ENCODE peak calls at places on chromosomes 4 and X, in seven cellular contexts. I is Daoy; K is NCI-H460; F is EH; M is GM12865; G is stimulated activated naive CD8-positive, alpha-beta T cell treated with anti-CD3 and anti-CD28 coated beads, Interleukin-15, amount 100 ng/mL, for 72 hours; B is posterior vena cava. T is an unnamed sample.

GRCh38 chrX:10726647-10727046 is 106.3 kb upstream of the MID1 start:
- DNase-seq in I (peak), K (no peak), F (peak), M (no peak), G (no peak), B (no peak), T (peak)

GRCh38 chr4:40409835-40410234 is 74.7 kb downstream of the CHRNA9 start:
- DNase-seq in I (no peak), K (no peak), F (peak), M (no peak), G (no peak), B (no peak), T (peak)

GRCh38 chr4:179755322-179755721 is 2313.1 kb upstream of the AGA start:
- DNase-seq in I (no peak), K (peak), F (no peak), M (no peak), G (no peak), B (no peak), T (no peak)

GRCh38 chrX:78140206-78140605 is 756 bp upstream of the TAF9B start:
- DNase-seq in I (no peak), K (no peak), F (no peak), M (no peak), G (no peak), B (no peak), T (no peak)

GRCh38 chrX:39497717-39498265 is 600.0 kb downstream of the BCOR start:
- DNase-seq in I (no peak), K (no peak), F (no peak), M (no peak), G (no peak), B (no peak), T (no peak)

GRCh38 chrX:113384628-113385027 is 544.0 kb upstream of the AMOT start:
- DNase-seq in I (no peak), K (peak), F (peak), M (no peak), G (no peak), B (no peak), T (no peak)

GRCh38 chr4:26885912-26886274 is 25.3 kb downstream of the STIM2 start:
- DNase-seq in I (peak), K (no peak), F (no peak), M (peak), G (no peak), B (no peak), T (no peak)

GRCh38 chrX:21745756-21746155 is 12.2 kb downstream of the SMPX start:
- DNase-seq in I (no peak), K (peak), F (peak), M (peak), G (no peak), B (no peak), T (no peak)

GRCh38 chrX:110675866-110676265 is 119.8 kb downstream of the CHRDL1 start:
- DNase-seq in I (no peak), K (no peak), F (no peak), M (no peak), G (no peak), B (no peak), T (peak)

GRCh38 chr4:112170451-112170993 is 25.3 kb downstream of the FAM241A start:
- DNase-seq in I (peak), K (peak), F (peak), M (no peak), G (no peak), B (no peak), T (peak)

GRCh38 chr4:123536225-123536624 is 139.6 kb downstream of the SPRY1 start:
- DNase-seq in I (no peak), K (no peak), F (no peak), M (no peak), G (no peak), B (no peak), T (no peak)

GRCh38 chr4:149145803-149146202 is 669.8 kb downstream of the IQCM start:
- DNase-seq in I (no peak), K (no peak), F (peak), M (no peak), G (no peak), B (no peak), T (peak)

GRCh38 chrX:69136546-69137331 is 28.5 kb downstream of the PJA1 start:
- DNase-seq in I (no peak), K (no peak), F (no peak), M (no peak), G (no peak), B (no peak), T (no peak)

GRCh38 chr4:52588771-52589591 is 70.1 kb downstream of the USP46 start:
- DNase-seq in I (peak), K (no peak), F (peak), M (no peak), G (no peak), B (no peak), T (no peak)

GRCh38 chr4:52701207-52701606 is 42.1 kb upstream of the USP46 start:
- DNase-seq in I (no peak), K (no peak), F (no peak), M (peak), G (no peak), B (no peak), T (no peak)

GRCh38 chr4:182562350-182562749 is 319.1 kb downstream of the TENM3 start:
- DNase-seq in I (peak), K (no peak), F (no peak), M (peak), G (no peak), B (no peak), T (peak)

GRCh38 chr4:127975121-127975770 is 10.0 kb downstream of the ABHD18 start:
- DNase-seq in I (no peak), K (no peak), F (no peak), M (no peak), G (no peak), B (no peak), T (no peak)

GRCh38 chrX:19824603-19825002 is 62.8 kb downstream of the SH3KBP1 start:
- DNase-seq in I (no peak), K (no peak), F (peak), M (no peak), G (no peak), B (no peak), T (no peak)

GRCh38 chr4:1012031-1012739 is 759 bp downstream of the FGFRL1 start:
- DNase-seq in I (peak), K (no peak), F (peak), M (no peak), G (peak), B (no peak), T (no peak)

GRCh38 chr4:89904524-89904923 is 9.9 kb downstream of the MMRN1 start:
- DNase-seq in I (no peak), K (no peak), F (no peak), M (no peak), G (no peak), B (no peak), T (no peak)

GRCh38 chrX:53950130-53950733 is 94.0 kb downstream of the PHF8 start:
- DNase-seq in I (no peak), K (no peak), F (peak), M (no peak), G (no peak), B (no peak), T (no peak)

GRCh38 chrX:149255860-149256259 is 249.2 kb downstream of the IDS start:
- DNase-seq in I (no peak), K (no peak), F (no peak), M (no peak), G (no peak), B (no peak), T (no peak)

GRCh38 chr4:54683616-54684346 is 26.0 kb downstream of the KIT start:
- DNase-seq in I (no peak), K (peak), F (peak), M (peak), G (peak), B (no peak), T (no peak)

GRCh38 chrX:25015486-25016360 is at the start of gene ARX:
- DNase-seq in I (peak), K (peak), F (peak), M (peak), G (no peak), B (peak), T (peak)

GRCh38 chr4:121057466-121057911 is 14.8 kb downstream of the NDNF start:
- DNase-seq in I (no peak), K (no peak), F (no peak), M (no peak), G (no peak), B (no peak), T (no peak)

GRCh38 chr4:103018391-103019318 is 850 bp downstream of the SLC9B1 start:
- DNase-seq in I (peak), K (no peak), F (peak), M (peak), G (no peak), B (no peak), T (no peak)

GRCh38 chr4:83852085-83852451 is 316.2 kb downstream of the GPAT3 start:
- DNase-seq in I (peak), K (no peak), F (peak), M (no peak), G (no peak), B (no peak), T (no peak)